ENCODE peak calls at places on chromosomes 6 and 20, in six cellular contexts. K is astrocyte; X is stimulated activated naive B cell treated with anti-CD40 and anti-IgM and Interleukin-4, amounts not matched to agents 10 μg/mL and 1 μg/mL and 100 μg/mL, for 72 hours; N is central memory CD8-positive, alpha-beta T cell; S is endothelial cell; Z is T-helper 17 cell. Y is an unnamed sample.

GRCh38 chr6:42318485-42318884 is 100.8 kb upstream of the MRPS10 start:
- DNase-seq in K (no peak), X (no peak), N (no peak), S (no peak), Z (no peak), Y (no peak)

GRCh38 chr6:2868637-2869379 is 27.1 kb upstream of the SERPINB1 start:
- DNase-seq in K (no peak), X (no peak), N (no peak), S (no peak), Z (no peak), Y (no peak)

GRCh38 chr20:63453029-63453523 is 19.4 kb downstream of the KCNQ2 start:
- DNase-seq in K (no peak), X (no peak), N (no peak), S (no peak), Z (no peak), Y (peak; percentile 57)

GRCh38 chr6:11458509-11458908 is 79.0 kb upstream of the TMEM170B start:
- DNase-seq in K (no peak), X (no peak), N (no peak), S (no peak), Z (no peak), Y (no peak)

GRCh38 chr6:105014954-105015353 is 58.0 kb downstream of the LIN28B start:
- DNase-seq in K (peak; percentile 2), X (no peak), N (no peak), S (no peak), Z (no peak), Y (no peak)

GRCh38 chr20:9458075-9458818 is 56.1 kb upstream of the LAMP5 start:
- DNase-seq in K (no peak), X (no peak), N (no peak), S (peak; percentile 36), Z (no peak), Y (no peak)

GRCh38 chr6:9675122-9675521 is 739.8 kb downstream of the TFAP2A start:
- DNase-seq in K (no peak), X (no peak), N (no peak), S (no peak), Z (no peak), Y (no peak)

GRCh38 chr6:43765776-43766175 is 4.2 kb upstream of the VEGFA start:
- DNase-seq in K (no peak), X (no peak), N (no peak), S (no peak), Z (no peak), Y (no peak)

GRCh38 chr6:145015739-145016558 is 719.4 kb downstream of the EPM2A start:
- DNase-seq in K (peak; percentile 96), X (no peak), N (no peak), S (no peak), Z (no peak), Y (peak; percentile 37)

GRCh38 chr6:38697846-38698245 is 5.1 kb downstream of the GLO1 start:
- DNase-seq in K (no peak), X (no peak), N (no peak), S (no peak), Z (no peak), Y (no peak)

GRCh38 chr20:56174416-56174815 is 74.1 kb upstream of the MC3R start:
- DNase-seq in K (no peak), X (no peak), N (no peak), S (no peak), Z (no peak), Y (no peak)

GRCh38 chr6:7139835-7140470 is 32.2 kb downstream of the RREB1 start:
- DNase-seq in K (no peak), X (no peak), N (no peak), S (no peak), Z (no peak), Y (no peak)

GRCh38 chr20:54219751-54220426 is 12.0 kb downstream of the PFDN4 start:
- DNase-seq in K (peak; percentile 23), X (no peak), N (no peak), S (no peak), Z (no peak), Y (no peak)

GRCh38 chr6:130781557-130781956 is 45.6 kb upstream of the SMLR1 start:
- DNase-seq in K (no peak), X (no peak), N (no peak), S (no peak), Z (no peak), Y (no peak)

GRCh38 chr6:45645302-45645701 is 267.6 kb upstream of the SUPT3H start:
- DNase-seq in K (no peak), X (no peak), N (no peak), S (no peak), Z (no peak), Y (peak; percentile 32)

GRCh38 chr20:46857061-46857831 is 37.4 kb upstream of the EYA2 start:
- DNase-seq in K (no peak), X (no peak), N (no peak), S (no peak), Z (no peak), Y (no peak)

GRCh38 chr6:9204171-9204570 is 768.8 kb upstream of the SLC35B3 start:
- DNase-seq in K (peak; percentile 75), X (no peak), N (no peak), S (no peak), Z (no peak), Y (no peak)

GRCh38 chr6:112311950-112312547 is 35.1 kb upstream of the RFPL4B start:
- DNase-seq in K (no peak), X (no peak), N (no peak), S (no peak), Z (no peak), Y (peak; percentile 47)

GRCh38 chr6:166572370-166573261 is 13.9 kb downstream of the RAMACL start:
- DNase-seq in K (peak; percentile 74), X (no peak), N (no peak), S (no peak), Z (no peak), Y (no peak)

GRCh38 chr6:105952326-105952725 is 133.8 kb upstream of the PRDM1 start:
- DNase-seq in K (no peak), X (no peak), N (no peak), S (no peak), Z (no peak), Y (no peak)

GRCh38 chr6:89084542-89084941 is 4.0 kb downstream of the PNRC1 start:
- DNase-seq in K (no peak), X (no peak), N (no peak), S (no peak), Z (no peak), Y (no peak)

GRCh38 chr20:4151991-4152695 is 136.8 kb upstream of the RNF24 start:
- DNase-seq in K (peak; percentile 84), X (peak; percentile 58), N (no peak), S (no peak), Z (no peak), Y (no peak)

GRCh38 chr6:15479761-15480160 is 183.1 kb downstream of the DTNBP1 start:
- DNase-seq in K (peak; percentile 52), X (no peak), N (no peak), S (no peak), Z (no peak), Y (no peak)

GRCh38 chr6:129102741-129103140 is 219.8 kb downstream of the LAMA2 start:
- DNase-seq in K (no peak), X (no peak), N (no peak), S (no peak), Z (no peak), Y (no peak)

GRCh38 chr20:43710370-43711044 is 16.3 kb downstream of the GTSF1L start:
- DNase-seq in K (no peak), X (peak; percentile 25), N (no peak), S (no peak), Z (no peak), Y (peak; percentile 64)

GRCh38 chr20:34553366-34553867 is 5.1 kb upstream of the MAP1LC3A start:
- DNase-seq in K (no peak), X (no peak), N (no peak), S (no peak), Z (no peak), Y (no peak)

GRCh38 chr20:2237059-2237458 is 58.7 kb upstream of the TGM3 start:
- DNase-seq in K (peak; percentile 100), X (no peak), N (no peak), S (no peak), Z (no peak), Y (no peak)

GRCh38 chr20:37530696-37531095 is 3.0 kb upstream of the BLCAP start:
- DNase-seq in K (no peak), X (no peak), N (no peak), S (no peak), Z (no peak), Y (no peak)

GRCh38 chr6:54026652-54027400 is 84.4 kb upstream of the MLIP start:
- DNase-seq in K (no peak), X (no peak), N (no peak), S (no peak), Z (no peak), Y (no peak)

GRCh38 chr6:142384455-142385332 is 82.9 kb downstream of the ADGRG6 start:
- DNase-seq in K (peak; percentile 70), X (no peak), N (no peak), S (no peak), Z (no peak), Y (no peak)